ENCODE peak calls at places on chromosome 11, in seven cellular contexts. H, Z, C, L, E, X and A are unnamed samples. For H3K4me1, the result is how much of the 10 kb centered on the place peaks cover.

GRCh38 chr11:67680701-67681472 is 6.5 kb upstream of the ALDH3B2 start:
- DNase-seq in Z (no peak), H (no peak), E (no peak), L (no peak), C (no peak), X (no peak), A (no peak)

GRCh38 chr11:110430267-110431211 is 791 bp downstream of the FDX1 start:
- DNase-seq in X (peak), E (no peak), H (peak), Z (no peak), C (peak), L (no peak), A (peak)

GRCh38 chr11:22554221-22554620 is 71.4 kb downstream of the FANCF start:
- DNase-seq in E (no peak), H (no peak), X (peak), L (no peak), C (no peak), Z (no peak), A (no peak)

GRCh38 chr11:86183694-86184093 is 60.9 kb upstream of the EED start:
- DNase-seq in H (peak), L (no peak), X (peak), E (no peak), C (no peak), Z (no peak), A (no peak)

GRCh38 chr11:45247433-45247832 is 38.7 kb downstream of the SYT13 start:
- DNase-seq in L (no peak), E (no peak), C (no peak), Z (no peak), H (no peak), X (no peak), A (no peak)

GRCh38 chr11:132058211-132058772 is 687.9 kb downstream of the NTM start:
- DNase-seq in E (no peak), C (peak), X (no peak), L (no peak), H (no peak), Z (no peak), A (no peak)

GRCh38 chr11:59666969-59667368 is 1.9 kb downstream of the PATL1 start:
- DNase-seq in L (no peak), Z (no peak), C (no peak), E (no peak), H (no peak), X (no peak), A (no peak)

GRCh38 chr11:118913411-118914125 is 12.2 kb downstream of the BCL9L start:
- DNase-seq in E (peak), Z (no peak), X (no peak), L (peak), H (peak), C (no peak), A (no peak)

GRCh38 chr11:128482512-128483191 is 104.7 kb downstream of the ETS1 start:
- DNase-seq in C (no peak), H (no peak), E (peak), L (no peak), X (no peak), Z (no peak), A (no peak)

GRCh38 chr11:63829823-63830489 is 9.0 kb upstream of the MARK2 start:
- DNase-seq in C (no peak), Z (no peak), X (no peak), H (no peak), L (no peak), E (no peak), A (no peak)

GRCh38 chr11:81907996-81908395 is 825.7 kb downstream of the FAM181B start:
- DNase-seq in Z (no peak), L (no peak), X (no peak), H (no peak), C (no peak), E (no peak), A (no peak)

GRCh38 chr11:64930346-64930745 is 5.3 kb downstream of the GPHA2 start:
- DNase-seq in L (no peak), H (no peak), C (no peak), X (no peak), Z (no peak), E (no peak), A (no peak)

GRCh38 chr11:17714356-17714854 is 5.0 kb upstream of the MYOD1 start:
- DNase-seq in Z (no peak), X (no peak), H (no peak), L (no peak), E (peak), C (no peak), A (no peak)

GRCh38 chr11:128400382-128401203 is 186.8 kb downstream of the ETS1 start:
- DNase-seq in L (no peak), H (no peak), Z (no peak), X (no peak), C (no peak), E (no peak), A (no peak)

GRCh38 chr11:27477831-27478230 is 5.2 kb upstream of the LGR4 start:
- DNase-seq in E (no peak), C (no peak), X (no peak), H (no peak), L (no peak), Z (no peak), A (no peak)

GRCh38 chr11:19345519-19345847 is 104.7 kb upstream of the E2F8 start:
- DNase-seq in C (no peak), L (no peak), Z (no peak), X (peak), H (no peak), E (peak), A (no peak)

GRCh38 chr11:126482586-126483108 is 127.2 kb downstream of the ST3GAL4 start:
- DNase-seq in E (no peak), X (no peak), C (no peak), L (no peak), Z (no peak), H (peak), A (no peak)

GRCh38 chr11:10911907-10912306 is 54.1 kb upstream of the ZBED5 start:
- DNase-seq in C (no peak), E (no peak), H (no peak), L (no peak), Z (no peak), X (no peak), A (no peak)

GRCh38 chr11:126007263-126007662 is 55.4 kb downstream of the CDON start:
- DNase-seq in H (peak), Z (peak), C (no peak), L (no peak), E (no peak), X (no peak), A (no peak)

GRCh38 chr11:7303146-7303545 is 51.4 kb downstream of the SYT9 start:
- DNase-seq in E (no peak), L (no peak), H (no peak), X (no peak), Z (no peak), C (no peak), A (no peak)

GRCh38 chr11:32580967-32581366 is 2.7 kb upstream of the EIF3M start:
- DNase-seq in L (no peak), X (no peak), C (no peak), Z (no peak), E (no peak), H (peak), A (no peak)

GRCh38 chr11:67302571-67303131 is 679 bp upstream of the SSH3 start:
- DNase-seq in C (peak), X (no peak), Z (no peak), L (peak), H (peak), E (peak), A (peak)

GRCh38 chr11:64838600-64839334 is 5.7 kb downstream of the CDC42BPG start:
- DNase-seq in E (no peak), X (no peak), L (no peak), Z (no peak), C (no peak), H (no peak), A (no peak)

GRCh38 chr11:92844197-92844596 is 125.3 kb upstream of the MTNR1B start:
- DNase-seq in L (no peak), X (no peak), C (no peak), E (no peak), Z (no peak), H (no peak), A (no peak)

GRCh38 chr11:10709299-10710086 is 15.9 kb upstream of the IRAG1 start:
- DNase-seq in E (no peak), C (no peak), H (no peak), X (no peak), L (no peak), Z (no peak), A (no peak)

GRCh38 chr11:86214710-86215109 is 29.8 kb upstream of the EED start:
- DNase-seq in Z (no peak), H (peak), E (no peak), L (no peak), C (no peak), X (no peak), A (no peak)

GRCh38 chr11:95067042-95067827 is 516 bp downstream of the SRSF8 start:
- DNase-seq in L (peak), X (peak), E (peak), C (peak), Z (peak), H (peak), A (peak)

GRCh38 chr11:64339754-64340408 is at the start of gene CCDC88B:
- DNase-seq in Z (no peak), L (peak), X (peak), E (peak), C (peak), H (no peak), A (peak)

GRCh38 chr11:44539971-44540370 is 25.5 kb upstream of the CD82 start:
- DNase-seq in E (no peak), C (no peak), H (no peak), X (no peak), Z (no peak), L (no peak), A (no peak)

GRCh38 chr11:74237541-74237940 is 66.5 kb downstream of the PPME1 start:
- DNase-seq in E (no peak), L (no peak), X (no peak), H (no peak), Z (no peak), C (no peak), A (no peak)

GRCh38 chr11:91136631-91137030 is 913.8 kb upstream of the CHORDC1 start:
- DNase-seq in C (no peak), X (no peak), E (no peak), L (no peak), H (no peak), Z (no peak), A (no peak)

GRCh38 chr11:44171518-44171917 is 76.0 kb downstream of the EXT2 start:
- DNase-seq in Z (no peak), L (no peak), E (no peak), C (no peak), H (no peak), X (no peak), A (no peak)

GRCh38 chr11:118004543-118005223 is 18.5 kb downstream of the IL10RA start:
- DNase-seq in Z (no peak), L (no peak), H (no peak), E (no peak), C (no peak), X (no peak), A (no peak)

GRCh38 chr11:130634981-130635473 is 186.6 kb downstream of the ADAMTS15 start:
- DNase-seq in E (no peak), Z (no peak), L (no peak), C (no peak), H (peak), X (no peak), A (no peak)

GRCh38 chr11:85530596-85530995 is 96.5 kb downstream of the DLG2 start:
- DNase-seq in E (no peak), Z (no peak), X (peak), C (no peak), L (no peak), H (no peak), A (no peak)

GRCh38 chr11:57190548-57190947 is 8.8 kb downstream of the LRRC55 start:
- DNase-seq in C (no peak), Z (no peak), E (no peak), X (no peak), H (no peak), L (no peak), A (no peak)

GRCh38 chr11:57196556-57196955 is 14.8 kb downstream of the LRRC55 start:
- DNase-seq in L (no peak), Z (no peak), X (no peak), H (no peak), E (no peak), C (no peak), A (no peak)

DNA sequence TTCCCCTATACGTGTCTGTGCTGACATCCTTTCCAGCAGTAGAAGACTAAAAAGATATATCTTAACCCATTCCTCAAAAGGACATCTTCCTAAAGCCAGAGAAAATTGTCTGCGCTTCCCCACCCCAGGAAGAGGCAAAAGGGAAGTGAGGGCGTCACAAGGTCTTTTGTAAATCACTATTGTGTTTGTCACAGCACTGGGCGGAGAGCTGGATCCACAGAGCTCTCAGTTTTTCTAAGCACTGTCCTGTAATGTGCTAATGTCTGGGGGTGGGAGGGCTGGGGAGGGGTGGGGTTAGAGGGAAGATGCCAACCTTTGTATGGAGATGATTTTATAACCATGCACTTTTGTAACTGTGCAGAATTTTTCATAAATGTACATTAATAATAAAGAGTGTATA is 9.6 kb downstream of the LRRC55 start:
- DNase-seq in L (no peak), H (no peak), E (no peak), X (no peak), Z (no peak), C (no peak), A (no peak)
- H3K4me1 ChIP-seq in L (under half), H (under half), E (under half), X (under half), Z (under half), C (under half), A (under half)

GRCh38 chr11:114181195-114181594 is 115.0 kb upstream of the NNMT start:
- DNase-seq in Z (no peak), C (no peak), L (no peak), X (no peak), H (no peak), E (peak), A (no peak)

GRCh38 chr11:114179234-114179941 is 116.8 kb upstream of the NNMT start:
- DNase-seq in C (peak), X (no peak), Z (no peak), H (no peak), E (peak), L (peak), A (peak)

GRCh38 chr11:114176321-114176720 is 116.8 kb downstream of the ZBTB16 start:
- DNase-seq in L (no peak), X (no peak), C (peak), E (peak), Z (no peak), H (no peak), A (peak)

GRCh38 chr11:114180301-114181055 is 115.7 kb upstream of the NNMT start:
- DNase-seq in L (peak), H (no peak), X (peak), E (peak), C (peak), Z (no peak), A (peak)

GRCh38 chr11:114178656-114179055 is 117.5 kb upstream of the NNMT start:
- DNase-seq in C (no peak), H (no peak), L (no peak), X (no peak), Z (no peak), E (peak), A (no peak)
- H3K4me1 ChIP-seq in C (half or more), H (under half), L (half or more), X (under half), Z (under half), E (half or more), A (half or more)

DNA sequence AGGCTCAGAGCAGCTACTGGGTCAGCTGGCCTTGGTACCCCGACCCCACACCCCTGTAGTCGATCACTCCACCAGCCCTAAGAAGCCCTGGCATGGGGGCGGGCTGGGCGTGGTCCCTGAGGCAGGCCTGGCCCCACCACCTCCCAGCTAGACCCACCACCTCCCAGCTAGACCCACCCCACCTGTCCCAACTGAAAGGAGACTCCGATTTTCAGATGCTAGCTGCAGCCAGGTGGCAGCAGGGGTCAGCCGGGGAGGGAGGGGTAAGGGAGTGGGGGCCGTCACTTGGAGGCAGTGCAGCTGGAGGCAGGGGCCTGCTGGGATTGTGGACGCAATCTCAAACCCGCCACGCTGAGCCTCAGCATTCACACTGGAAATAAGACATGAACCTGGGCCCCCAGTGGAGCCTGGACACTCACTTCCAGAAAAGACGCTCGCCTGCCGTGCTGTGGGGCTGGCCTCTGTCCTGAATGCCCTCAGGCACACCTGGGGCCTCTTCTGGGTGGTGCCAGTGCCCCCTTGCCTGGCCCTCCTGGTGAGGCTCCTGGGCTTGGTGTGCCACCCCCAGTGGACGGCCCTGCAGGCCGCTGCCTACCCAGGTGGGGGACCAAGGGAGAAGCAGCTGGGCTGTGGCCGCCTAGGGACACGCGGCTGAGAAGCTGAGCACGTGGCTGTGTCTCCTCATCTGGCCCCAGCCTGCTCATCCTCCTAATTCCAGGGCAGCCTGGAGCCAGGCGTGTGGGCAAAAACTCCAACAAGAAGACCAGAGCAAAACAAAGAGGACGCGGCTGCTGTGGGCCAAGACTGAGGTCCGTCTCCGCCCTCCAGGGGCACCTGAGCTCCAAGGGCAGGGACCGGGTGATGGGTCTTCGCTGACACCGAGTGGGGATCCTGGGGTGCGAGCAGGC is 26.7 kb downstream of the OSBPL5 start:
- DNase-seq in Z (no peak), C (no peak), L (peak), E (peak), X (no peak), H (no peak), A (peak)
- H3K4me1 ChIP-seq in Z (under half), C (under half), L (under half), E (under half), X (under half), H (under half), A (under half)

GRCh38 chr11:69352715-69353325 is 58.9 kb downstream of the MYEOV start:
- DNase-seq in L (peak), X (no peak), C (peak), H (peak), Z (peak), E (no peak), A (no peak)
- H3K4me1 ChIP-seq in L (under half), X (under half), C (under half), H (under half), Z (half or more), E (under half), A (under half)

GRCh38 chr11:48002565-48002964 is 22.2 kb downstream of the PTPRJ start:
- DNase-seq in X (no peak), C (no peak), H (no peak), L (peak), Z (no peak), E (no peak), A (no peak)
- H3K4me1 ChIP-seq in X (under half), C (under half), H (under half), L (under half), Z (half or more), E (under half), A (under half)

DNA sequence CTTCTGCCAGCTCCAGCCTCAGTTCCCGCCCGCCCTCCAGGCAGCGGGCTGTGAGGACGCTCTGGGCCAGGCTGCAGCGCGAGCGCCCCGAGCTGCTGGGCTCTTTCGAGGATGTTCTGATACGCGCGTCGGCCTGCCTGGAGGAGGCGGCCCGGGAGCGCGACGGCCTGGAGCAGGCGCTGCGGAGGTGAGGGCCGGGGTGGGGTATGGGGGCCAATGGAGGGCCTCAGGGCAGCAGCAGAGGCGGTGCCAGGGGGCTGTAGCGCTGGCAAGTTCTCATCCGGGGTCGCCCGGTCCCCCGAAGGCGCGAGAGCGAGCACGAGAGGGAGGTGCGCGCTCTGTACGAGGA is 2.2 kb downstream of the CRACR2B start:
- DNase-seq in X (no peak), C (no peak), L (no peak), Z (no peak), E (no peak), H (no peak), A (no peak)
- H3K4me1 ChIP-seq in X (under half), C (half or more), L (half or more), Z (half or more), E (under half), H (half or more), A (under half)